ENCODE peak calls at places on chromosomes 12 and 14, in five cellular contexts. K is GM23338, Z is PC-3, V is GM23248, J is osteoblast. A is an unnamed sample.

GRCh38 chr12:59119676-59120075 is 199.4 kb upstream of the LRIG3 start:
- DNase-seq in K (no peak), Z (peak; percentile 75), V (peak; percentile 78), J (no peak), A (peak; percentile 51)

GRCh38 chr14:103185051-103186027 is 62.1 kb downstream of the TNFAIP2 start:
- DNase-seq in K (peak; percentile 68), Z (peak; percentile 80), V (peak; percentile 49), J (peak; percentile 85), A (peak; percentile 82)

GRCh38 chr12:14630793-14631192 is 63.1 kb upstream of the PLBD1 start:
- DNase-seq in K (peak; percentile 58), Z (no peak), V (no peak), J (no peak), A (no peak)

GRCh38 chr12:108387771-108388170 is 48.7 kb upstream of the CMKLR1 start:
- DNase-seq in K (no peak), Z (no peak), V (no peak), J (no peak), A (no peak)

GRCh38 chr12:92144631-92145480 is 790 bp downstream of the BTG1 start:
- DNase-seq in K (peak; percentile 40), Z (peak; percentile 84), V (peak; percentile 83), J (peak; percentile 84), A (peak; percentile 67)

GRCh38 chr14:90849787-90850444 is 33.7 kb upstream of the TTC7B start:
- DNase-seq in K (no peak), Z (no peak), V (no peak), J (no peak), A (no peak)

GRCh38 chr14:103808403-103809001 is 38.9 kb downstream of the PPP1R13B start:
- DNase-seq in K (peak; percentile 93), Z (peak; percentile 88), V (peak; percentile 90), J (peak; percentile 52), A (peak; percentile 54)

GRCh38 chr14:95515523-95516517 is 630 bp downstream of the SYNE3 start:
- DNase-seq in K (peak; percentile 78), Z (peak; percentile 40), V (peak; percentile 73), J (peak; percentile 88), A (peak; percentile 62)

GRCh38 chr12:95096852-95097251 is 23.4 kb upstream of the NR2C1 start:
- DNase-seq in K (no peak), Z (peak; percentile 92), V (no peak), J (no peak), A (no peak)

GRCh38 chr12:103470664-103471063 is 25.1 kb downstream of the C12orf42 start:
- DNase-seq in K (no peak), Z (peak; percentile 45), V (peak; percentile 44), J (no peak), A (peak; percentile 96)

GRCh38 chr12:103880299-103881142 is 39.5 kb upstream of the NT5DC3 start:
- DNase-seq in K (no peak), Z (peak; percentile 26), V (no peak), J (peak; percentile 18), A (peak; percentile 74)

GRCh38 chr14:59657769-59658168 is 81.2 kb upstream of the CCDC175 start:
- DNase-seq in K (peak; percentile 37), Z (no peak), V (no peak), J (no peak), A (no peak)

GRCh38 chr12:76864791-76865400 is 13.9 kb downstream of the CSRP2 start:
- DNase-seq in K (no peak), Z (no peak), V (no peak), J (no peak), A (no peak)

GRCh38 chr12:104698871-104699270 is 242.1 kb downstream of the CHST11 start:
- DNase-seq in K (no peak), Z (peak; percentile 36), V (peak; percentile 82), J (no peak), A (peak; percentile 5)

GRCh38 chr12:41211466-41211865 is 23.3 kb downstream of the PDZRN4 start:
- DNase-seq in K (no peak), Z (no peak), V (no peak), J (no peak), A (no peak)

GRCh38 chr14:78341827-78342389 is 171.7 kb downstream of the NRXN3 start:
- DNase-seq in K (no peak), Z (no peak), V (no peak), J (no peak), A (no peak)

GRCh38 chr12:102755271-102755670 is 161.8 kb downstream of the PAH start:
- DNase-seq in K (no peak), Z (no peak), V (no peak), J (no peak), A (no peak)

GRCh38 chr12:27187697-27188096 is 56.4 kb upstream of the STK38L start:
- DNase-seq in K (no peak), Z (no peak), V (no peak), J (no peak), A (no peak)

GRCh38 chr12:3604750-3605638 is 114.0 kb downstream of the PRMT8 start:
- DNase-seq in K (peak; percentile 67), Z (peak; percentile 53), V (no peak), J (peak; percentile 65), A (peak; percentile 61)

GRCh38 chr14:95523818-95524448 is 7.5 kb upstream of the SYNE3 start:
- DNase-seq in K (peak; percentile 33), Z (no peak), V (peak; percentile 51), J (no peak), A (no peak)

GRCh38 chr14:22336031-22336430 is 253.0 kb downstream of the DAD1 start:
- DNase-seq in K (no peak), Z (no peak), V (no peak), J (peak; percentile 6), A (no peak)

GRCh38 chr14:71021347-71022014 is 114.2 kb downstream of the PCNX1 start:
- DNase-seq in K (no peak), Z (peak; percentile 96), V (peak; percentile 78), J (no peak), A (peak; percentile 87)

GRCh38 chr12:685388-685787 is 22.1 kb upstream of the NINJ2 start:
- DNase-seq in K (no peak), Z (no peak), V (no peak), J (no peak), A (peak; percentile 71)

GRCh38 chr12:18849080-18849479 is 111.2 kb downstream of the CAPZA3 start:
- DNase-seq in K (no peak), Z (peak; percentile 41), V (peak; percentile 28), J (no peak), A (peak; percentile 57)

GRCh38 chr12:31859232-31859977 is 99.8 kb upstream of the RESF1 start:
- DNase-seq in K (no peak), Z (no peak), V (no peak), J (no peak), A (no peak)

GRCh38 chr14:21068521-21069387 is 1.4 kb upstream of the ARHGEF40 start:
- DNase-seq in K (peak; percentile 88), Z (peak; percentile 61), V (peak; percentile 83), J (peak; percentile 88), A (no peak)

GRCh38 chr12:91219511-91219910 is 36.9 kb upstream of the DCN start:
- DNase-seq in K (no peak), Z (peak; percentile 41), V (peak; percentile 80), J (no peak), A (peak; percentile 76)

GRCh38 chr14:28243600-28243999 is 523.0 kb upstream of the FOXG1 start:
- DNase-seq in K (peak; percentile 30), Z (peak; percentile 39), V (peak; percentile 0), J (no peak), A (peak; percentile 4)

DNA sequence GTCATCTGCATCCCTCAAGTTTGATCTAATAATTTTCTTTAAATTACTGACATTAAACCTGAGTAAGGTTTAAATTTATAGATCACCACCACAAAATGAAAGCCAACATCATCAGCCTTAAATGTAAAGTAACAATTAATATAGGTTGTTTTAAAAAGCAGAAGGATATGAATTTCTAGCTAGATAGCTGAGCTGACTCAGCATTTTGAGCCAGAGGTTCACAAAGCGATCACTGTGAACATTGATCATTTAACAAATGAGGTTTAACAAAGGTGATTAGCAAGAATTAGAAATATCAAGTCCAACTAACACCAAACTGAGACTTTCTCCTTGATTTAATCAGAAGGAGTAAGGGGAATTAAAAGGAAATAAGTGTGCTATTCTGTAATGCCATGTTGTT is 19.7 kb downstream of the RIMBP2 start:
- DNase-seq in K (no peak), Z (no peak), V (no peak), J (no peak), A (no peak)
- H3K36me3 ChIP-seq in K (no peaks in the 10 kb centered on the region), Z (no peaks in the 10 kb centered on the region), V (no peaks in the 10 kb centered on the region), J (no peaks in the 10 kb centered on the region), A (no peaks in the 10 kb centered on the region)

DNA sequence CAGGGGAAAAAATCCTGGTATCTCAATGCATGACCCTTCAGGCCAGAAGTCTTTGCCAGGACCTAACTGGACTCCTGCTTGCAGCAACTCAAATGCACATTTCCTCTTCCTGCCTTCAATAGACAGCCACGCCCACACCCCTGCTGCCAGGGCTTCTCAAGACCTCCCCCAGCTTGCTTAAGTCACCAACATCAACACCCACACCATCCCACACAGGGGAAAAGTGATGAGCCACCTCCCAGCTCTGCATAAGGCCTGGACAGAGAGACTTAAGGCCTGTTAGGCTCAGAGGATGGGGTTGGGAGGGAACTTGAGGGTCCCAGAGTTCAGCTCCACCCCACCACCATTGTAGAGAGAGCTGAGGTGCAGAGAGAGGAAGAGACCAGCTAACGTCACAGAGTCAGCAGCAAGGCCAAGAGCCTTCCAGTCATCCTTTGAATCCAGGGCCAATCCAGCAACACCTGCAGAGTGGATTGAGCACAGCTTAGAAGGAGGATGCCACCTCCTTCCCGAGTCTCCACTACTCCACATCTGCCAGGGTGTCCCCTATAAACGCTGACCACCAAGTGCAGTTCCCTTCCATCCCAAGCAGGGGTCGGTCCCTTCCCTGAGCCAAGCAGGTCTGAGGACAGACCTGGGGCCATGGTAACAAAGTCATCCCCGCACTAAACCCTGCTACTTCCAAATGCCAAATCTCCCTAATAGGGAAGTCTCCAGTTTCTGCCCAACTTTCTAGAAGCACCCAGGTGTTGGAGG is 50.0 kb downstream of the KDM2B start:
- DNase-seq in K (peak; percentile 63), Z (peak; percentile 44), V (peak; percentile 81), J (peak; percentile 95), A (no peak)
- H3K36me3 ChIP-seq in K (peaks cover 36% of the 10 kb centered on the region), Z (peaks cover 17% of the 10 kb centered on the region), V (no peaks in the 10 kb centered on the region), J (peaks cover 7% of the 10 kb centered on the region), A (no peaks in the 10 kb centered on the region)

GRCh38 chr14:101034986-101035385 is 131.5 kb upstream of the RTL1 start:
- DNase-seq in K (no peak), Z (no peak), V (no peak), J (no peak), A (no peak)
- H3K36me3 ChIP-seq in K (no peaks in the 10 kb centered on the region), Z (no peaks in the 10 kb centered on the region), V (peaks cover 16% of the 10 kb centered on the region), J (peaks cover 71% of the 10 kb centered on the region), A (no peaks in the 10 kb centered on the region)

GRCh38 chr12:56280849-56281248 is 14.1 kb downstream of the COQ10A start:
- DNase-seq in K (no peak), Z (no peak), V (no peak), J (no peak), A (no peak)

GRCh38 chr12:56286044-56286830 is 13.9 kb downstream of the CS start:
- DNase-seq in K (peak; percentile 8), Z (no peak), V (no peak), J (peak; percentile 21), A (no peak)

GRCh38 chr12:56278905-56279304 is 12.2 kb downstream of the COQ10A start:
- DNase-seq in K (no peak), Z (no peak), V (no peak), J (no peak), A (no peak)

GRCh38 chr12:56282581-56282980 is 15.8 kb downstream of the COQ10A start:
- DNase-seq in K (no peak), Z (no peak), V (no peak), J (no peak), A (no peak)

DNA sequence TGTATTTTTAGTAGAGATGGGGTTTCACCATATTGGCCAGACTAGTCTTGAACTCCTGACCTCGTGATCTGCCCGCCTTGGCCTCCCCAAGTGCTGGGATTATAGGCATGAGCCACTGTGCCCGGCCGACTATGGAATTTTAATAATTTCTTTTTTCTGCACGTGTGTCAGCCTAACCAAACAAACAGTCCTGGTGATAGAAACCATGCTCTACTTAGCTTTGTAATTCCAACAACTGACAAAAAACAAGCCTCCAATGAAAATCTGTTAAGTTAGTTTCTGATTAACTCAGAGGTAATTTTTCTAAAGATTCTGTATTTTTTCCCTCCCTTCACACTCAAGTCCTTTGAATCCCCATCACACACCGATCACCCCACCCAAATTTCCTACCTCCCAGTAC is 15.3 kb downstream of the COQ10A start:
- DNase-seq in K (no peak), Z (no peak), V (no peak), J (no peak), A (no peak)
- H3K36me3 ChIP-seq in K (peaks cover 51% of the 10 kb centered on the region), Z (peaks cover 60% of the 10 kb centered on the region), V (peaks cover 60% of the 10 kb centered on the region), J (peaks cover 79% of the 10 kb centered on the region), A (peaks cover 37% of the 10 kb centered on the region)